ENCODE peak calls at places on chromosomes 11 and 22, in nine cellular contexts. I is uterus; C is PC-3; N is upper lobe of left lung; E is A549; W is fibroblast of lung; M is H9; U is CD8-positive, alpha-beta T cell; O is heart right ventricle. J is an unnamed sample. For H3K4me1, the result is how much of the 10 kb centered on the place peaks cover.

GRCh38 chr11:35911616-35912165 is 32.2 kb upstream of the LDLRAD3 start:
- DNase-seq in M (no peak), W (no peak), O (no peak), C (no peak), E (no peak), I (no peak), N (no peak), U (no peak), J (peak)

GRCh38 chr11:14894657-14895598 is 2.9 kb upstream of the CYP2R1 start:
- DNase-seq in U (no peak), I (no peak), N (peak), C (no peak), W (no peak), M (no peak), E (no peak), O (no peak), J (peak)

GRCh38 chr11:132821027-132821426 is 711.3 kb downstream of the OPCML start:
- DNase-seq in E (no peak), M (no peak), I (no peak), W (peak), O (no peak), C (no peak), N (no peak), U (no peak), J (peak)

GRCh38 chr11:18490319-18490718 is 34.7 kb downstream of the LDHAL6A start:
- DNase-seq in C (peak), U (no peak), O (no peak), W (peak), M (no peak), I (no peak), N (no peak), E (no peak), J (peak)

GRCh38 chr11:121435132-121435531 is 17.0 kb upstream of the SORL1 start:
- DNase-seq in E (no peak), O (no peak), U (no peak), I (no peak), M (no peak), W (no peak), N (no peak), C (no peak), J (no peak)

GRCh38 chr22:24024354-24024753 is 13.2 kb downstream of the CABIN1 start:
- DNase-seq in O (no peak), N (no peak), I (no peak), E (no peak), C (no peak), W (no peak), M (no peak), U (no peak), J (no peak)

GRCh38 chr11:77080643-77081210 is 14.0 kb downstream of the CAPN5 start:
- DNase-seq in I (peak), O (no peak), W (peak), M (no peak), N (no peak), U (no peak), C (no peak), E (no peak), J (peak)

GRCh38 chr11:112785717-112786116 is 175.5 kb upstream of the NCAM1 start:
- DNase-seq in M (no peak), O (peak), W (peak), N (no peak), U (no peak), I (no peak), C (no peak), E (no peak), J (peak)

GRCh38 chr22:38240734-38241252 is 32.0 kb downstream of the TMEM184B start:
- DNase-seq in E (peak), N (peak), I (no peak), U (no peak), O (no peak), C (peak), M (peak), W (peak), J (peak)

GRCh38 chr11:70034740-70035365 is 43.3 kb upstream of the ANO1 start:
- DNase-seq in W (no peak), I (no peak), N (no peak), O (no peak), M (peak), C (peak), U (no peak), E (no peak), J (no peak)

GRCh38 chr22:47092896-47093311 is 330.5 kb downstream of the TBC1D22A start:
- DNase-seq in C (no peak), U (no peak), W (peak), I (no peak), E (no peak), O (no peak), M (no peak), N (no peak), J (peak)

GRCh38 chr11:35605691-35606090 is 12.6 kb upstream of the FJX1 start:
- DNase-seq in O (peak), M (no peak), E (no peak), W (peak), I (peak), U (no peak), N (no peak), C (no peak), J (no peak)

GRCh38 chr22:23070418-23071162 is at the start of gene GNAZ:
- DNase-seq in N (peak), E (peak), C (no peak), M (peak), U (no peak), O (no peak), W (peak), I (peak), J (peak)

GRCh38 chr11:47565340-47566165 is at the start of gene PTPMT1:
- DNase-seq in W (peak), U (peak), M (peak), O (peak), E (peak), C (peak), I (peak), N (peak), J (peak)

GRCh38 chr11:1303196-1303821 is 6.1 kb downstream of the TOLLIP start:
- DNase-seq in O (no peak), E (peak), W (peak), M (peak), U (peak), C (peak), N (peak), I (peak), J (peak)

GRCh38 chr11:100220801-100221200 is 466.3 kb upstream of the ARHGAP42 start:
- DNase-seq in E (no peak), U (no peak), N (no peak), M (no peak), W (no peak), C (no peak), I (no peak), O (no peak), J (no peak)

GRCh38 chr11:119509277-119509841 is 86.4 kb upstream of the THY1 start:
- DNase-seq in I (no peak), C (no peak), W (peak), M (no peak), O (no peak), N (no peak), U (no peak), E (no peak), J (peak)

GRCh38 chr11:96075532-96075959 is 151.6 kb upstream of the MTMR2 start:
- DNase-seq in O (no peak), U (no peak), W (peak), I (no peak), E (no peak), N (no peak), M (no peak), C (no peak), J (no peak)

GRCh38 chr11:1205121-1205986 is 17.5 kb upstream of the MUC5B start:
- DNase-seq in N (no peak), E (no peak), C (no peak), M (peak), U (no peak), O (no peak), I (no peak), W (no peak), J (no peak)

GRCh38 chr11:83120328-83120727 is 36.6 kb upstream of the PCF11 start:
- DNase-seq in N (no peak), I (no peak), U (no peak), W (peak), C (no peak), E (no peak), O (no peak), M (no peak), J (peak)
- H3K4me1 ChIP-seq in N (under half), I (under half), U (half or more), W (under half), C (under half), E (under half), O (under half), M (under half), J (half or more)

GRCh38 chr22:19175026-19175601 is 3.4 kb downstream of the SLC25A1 start:
- DNase-seq in C (no peak), E (no peak), W (no peak), O (no peak), I (no peak), U (no peak), M (no peak), N (no peak), J (no peak)

GRCh38 chr22:19176175-19176630 is 2.3 kb downstream of the SLC25A1 start:
- DNase-seq in C (no peak), M (no peak), O (no peak), N (no peak), W (no peak), U (no peak), E (no peak), I (no peak), J (peak)

GRCh38 chr22:19176732-19177131 is 1.8 kb downstream of the SLC25A1 start:
- DNase-seq in E (no peak), C (no peak), U (no peak), I (no peak), M (no peak), W (no peak), N (no peak), O (no peak), J (no peak)

GRCh38 chr22:19174106-19175025 is 4.2 kb downstream of the SLC25A1 start:
- DNase-seq in M (peak), N (no peak), C (peak), W (peak), I (peak), U (no peak), O (no peak), E (no peak), J (peak)

GRCh38 chr22:19175602-19176174 is 2.8 kb downstream of the SLC25A1 start:
- DNase-seq in E (no peak), U (no peak), N (no peak), O (no peak), M (no peak), W (no peak), C (no peak), I (no peak), J (no peak)
- H3K4me1 ChIP-seq in E (under half), U (under half), N (under half), O (under half), M (under half), W (under half), C (under half), I (under half), J (half or more)

DNA sequence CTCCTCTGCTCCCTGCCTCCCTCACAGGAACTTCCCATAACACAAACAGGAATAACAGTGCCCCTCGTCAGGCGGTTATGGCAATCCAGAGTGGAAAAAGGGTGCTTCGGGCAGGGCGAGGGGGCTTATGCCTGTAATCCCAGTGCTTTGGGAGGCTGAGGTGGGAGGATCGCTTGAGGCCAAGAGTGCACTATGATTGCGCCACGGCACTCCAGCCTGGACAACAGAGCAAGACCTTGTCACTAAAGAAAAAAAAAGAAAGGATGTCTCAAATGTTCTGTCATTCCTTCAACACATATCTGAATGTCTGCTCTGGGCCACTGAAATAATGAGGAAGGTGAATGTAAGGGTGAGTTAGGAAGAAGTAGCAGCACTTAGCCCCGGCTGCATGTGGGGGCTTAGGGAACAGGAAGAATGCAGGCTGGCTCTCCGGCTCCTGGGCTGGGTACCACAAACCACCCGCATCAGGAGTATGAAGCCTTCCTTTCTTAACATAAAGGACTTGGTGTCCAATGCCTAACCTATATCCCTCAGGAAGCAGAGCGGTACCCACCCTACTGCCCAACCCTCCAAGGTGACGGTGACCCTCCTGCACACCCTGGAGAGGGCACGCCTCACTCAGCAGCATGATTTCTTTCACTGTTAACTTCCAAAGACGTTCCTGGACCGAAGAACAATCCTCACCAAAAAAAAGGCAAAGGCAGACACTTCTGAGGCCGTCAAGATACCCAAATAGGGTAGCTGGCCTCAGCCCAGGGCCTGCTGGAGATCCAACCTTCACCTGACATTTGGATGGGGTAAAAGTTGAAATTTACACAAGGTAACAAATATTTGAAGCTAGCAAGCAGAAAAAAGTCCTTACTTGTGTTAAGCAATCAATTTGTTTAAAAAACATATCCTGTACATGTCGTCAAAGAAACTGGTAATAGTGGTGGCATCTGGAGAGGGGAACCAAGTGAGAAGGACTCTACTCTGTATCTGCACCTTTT is 3.8 kb downstream of the CPT1A start:
- DNase-seq in C (no peak), E (no peak), W (no peak), I (no peak), U (no peak), O (no peak), N (no peak), M (no peak), J (no peak)
- H3K4me1 ChIP-seq in C (under half), E (under half), W (under half), I (under half), U (half or more), O (under half), N (half or more), M (under half), J (under half)

DNA sequence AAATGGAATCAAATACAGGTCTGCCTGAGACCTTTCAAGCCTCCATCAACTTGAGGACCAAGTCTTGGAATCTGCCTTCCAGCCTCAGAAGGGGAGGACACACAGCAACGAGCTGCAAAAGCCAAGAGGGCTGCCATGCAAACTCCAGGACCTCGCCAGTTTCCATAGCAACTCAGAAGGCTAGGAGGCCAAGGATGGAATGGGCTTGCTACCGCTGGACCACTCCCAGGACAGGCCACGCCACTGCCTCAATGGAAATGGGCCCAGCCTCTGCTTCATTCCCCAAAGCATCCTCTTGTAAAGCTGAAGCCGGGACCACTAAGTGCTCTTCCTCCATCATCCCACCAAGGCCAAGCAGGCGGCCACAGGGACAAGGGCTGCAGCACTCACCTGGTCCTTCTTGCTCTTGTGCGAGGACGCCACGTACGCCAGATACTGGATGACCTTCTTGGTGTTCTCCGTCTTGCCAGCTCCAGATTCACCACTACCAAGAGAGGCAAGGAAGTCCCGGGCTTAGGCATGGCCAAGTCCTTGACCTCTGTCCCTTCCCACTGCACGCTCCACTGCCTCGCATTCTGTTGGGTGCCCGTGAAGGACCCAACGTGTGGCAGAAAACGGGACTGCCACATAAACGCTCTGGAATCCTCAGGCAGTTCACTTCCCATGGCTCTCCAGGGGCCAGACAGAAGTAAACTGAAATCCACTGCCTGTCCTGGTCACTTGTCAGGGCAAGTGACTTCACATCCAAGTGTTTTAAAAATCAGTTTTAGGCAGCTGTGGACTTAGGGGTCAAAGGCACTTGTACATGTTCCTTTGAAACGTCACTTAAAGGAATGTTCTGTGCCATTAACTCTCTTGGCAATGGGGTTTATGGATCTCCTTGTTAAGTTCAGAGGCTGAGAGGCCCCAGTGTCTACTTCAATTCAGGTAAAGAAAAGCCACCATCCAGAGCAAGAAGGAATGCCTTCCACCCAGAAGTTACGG is 61.3 kb downstream of the MYH9 start:
- DNase-seq in M (no peak), U (no peak), O (no peak), C (no peak), N (no peak), E (no peak), I (no peak), W (no peak), J (no peak)
- H3K4me1 ChIP-seq in M (under half), U (under half), O (half or more), C (under half), N (half or more), E (half or more), I (half or more), W (half or more), J (half or more)

GRCh38 chr22:42991010-42991651 is 23.8 kb downstream of the PACSIN2 start:
- DNase-seq in M (no peak), U (no peak), I (no peak), N (no peak), E (peak), C (peak), O (no peak), W (peak), J (peak)

GRCh38 chr22:42994276-42994916 is 20.6 kb downstream of the PACSIN2 start:
- DNase-seq in N (no peak), O (no peak), U (no peak), C (no peak), E (no peak), M (no peak), I (no peak), W (no peak), J (no peak)

GRCh38 chr22:42992092-42992491 is 22.9 kb downstream of the PACSIN2 start:
- DNase-seq in E (no peak), C (no peak), U (no peak), O (no peak), W (no peak), I (no peak), N (no peak), M (no peak), J (no peak)

GRCh38 chr22:42993651-42994275 is 21.2 kb downstream of the PACSIN2 start:
- DNase-seq in M (no peak), C (peak), I (no peak), W (peak), N (no peak), O (no peak), U (no peak), E (peak), J (peak)

DNA sequence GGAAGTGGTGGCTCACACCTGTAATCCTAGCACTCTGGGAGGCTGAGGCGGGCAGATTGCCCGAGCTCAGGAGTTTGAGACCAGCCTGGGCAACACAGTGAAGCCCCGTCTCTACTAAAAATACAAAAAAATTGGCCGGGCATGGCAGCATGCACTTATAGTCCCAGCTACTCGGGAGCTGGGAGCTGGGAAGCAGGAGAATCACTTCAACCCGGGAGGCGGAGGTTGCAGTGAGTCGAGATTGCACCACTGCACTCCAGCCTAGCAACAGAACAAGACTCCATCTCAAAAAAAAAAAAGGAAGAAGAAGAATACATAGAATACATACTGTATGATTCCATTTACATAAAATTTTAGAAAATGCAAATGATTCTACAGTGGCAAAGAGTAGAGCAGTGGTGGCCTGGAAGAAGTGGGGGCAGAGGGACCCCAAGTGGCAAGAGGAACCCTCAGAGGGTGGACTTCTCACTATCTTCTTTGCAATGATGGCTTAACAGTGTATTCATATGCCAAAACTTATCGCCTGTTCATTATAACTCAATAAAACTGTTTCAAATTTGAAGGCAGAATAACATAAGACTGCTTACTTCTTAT is 22.0 kb downstream of the PACSIN2 start:
- DNase-seq in N (peak), O (no peak), I (no peak), U (no peak), M (no peak), C (no peak), W (no peak), E (no peak), J (no peak)
- H3K4me1 ChIP-seq in N (half or more), O (under half), I (under half), U (under half), M (under half), C (under half), W (under half), E (half or more), J (half or more)

GRCh38 chr11:117300301-117300700 is 9.2 kb downstream of the BACE1-AS start:
- DNase-seq in U (no peak), I (peak), N (no peak), O (peak), M (peak), E (no peak), W (peak), C (no peak), J (no peak)
- H3K4me1 ChIP-seq in U (under half), I (under half), N (under half), O (under half), M (under half), E (under half), W (under half), C (under half), J (under half)

DNA sequence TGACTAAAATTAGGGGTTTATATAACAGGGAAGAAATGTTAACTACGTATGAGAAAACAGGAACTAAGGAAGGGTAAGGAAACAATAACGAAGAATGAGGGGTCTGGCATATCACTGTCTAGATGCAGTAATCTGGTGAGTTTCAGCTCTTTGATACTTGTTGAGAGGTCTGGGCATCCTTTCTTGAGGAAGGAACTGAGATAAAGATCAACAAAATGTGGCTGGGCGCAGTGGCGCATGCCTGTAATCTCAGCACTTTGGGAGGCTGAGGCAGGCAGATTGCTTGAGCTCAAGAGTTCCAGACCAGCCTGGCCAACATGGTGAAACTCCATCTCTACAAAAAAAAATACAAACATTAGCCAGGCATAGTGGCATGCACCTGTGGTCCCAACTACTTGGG is 2.7 kb downstream of the DCDC1 start:
- DNase-seq in W (no peak), O (no peak), U (peak), M (no peak), I (no peak), E (no peak), N (no peak), C (no peak), J (no peak)
- H3K4me1 ChIP-seq in W (under half), O (under half), U (under half), M (under half), I (under half), E (under half), N (under half), C (under half), J (under half)

GRCh38 chr11:2304156-2305139 is 2.6 kb downstream of the TSPAN32 start:
- DNase-seq in E (no peak), U (peak), W (no peak), M (peak), C (no peak), I (no peak), N (no peak), O (no peak), J (no peak)

GRCh38 chr11:2305862-2306823 is 4.3 kb downstream of the TSPAN32 start:
- DNase-seq in N (peak), M (peak), E (no peak), O (peak), C (no peak), W (peak), U (peak), I (peak), J (peak)

GRCh38 chr11:2303627-2304155 is 1.9 kb downstream of the TSPAN32 start:
- DNase-seq in U (peak), O (peak), I (no peak), M (peak), N (no peak), C (no peak), E (no peak), W (no peak), J (no peak)

GRCh38 chr11:2306971-2307732 is 5.3 kb downstream of the TSPAN32 start:
- DNase-seq in E (no peak), N (no peak), C (no peak), U (no peak), M (peak), O (no peak), I (peak), W (peak), J (no peak)

GRCh38 chr11:2305140-2305861 is 3.5 kb downstream of the TSPAN32 start:
- DNase-seq in E (peak), C (peak), N (peak), U (peak), O (peak), M (peak), I (peak), W (peak), J (peak)
- H3K4me1 ChIP-seq in E (under half), C (under half), N (under half), U (half or more), O (under half), M (under half), I (under half), W (under half), J (under half)

J was measured in adipocyte.